ENCODE peak calls at places on chromosomes 13 and 19, in ten cellular contexts. A is uterus; U is fibroblast of pulmonary artery; Q is mesendoderm; K is A549; R is activated CD4-positive, alpha-beta memory T cell treated with anti-CD3 and anti-CD28 coated beads, Interleukin-2, amount 10 ng/mL, durations not matched to agents 7 days and 5 days; Y is lower leg skin; P is Daoy; H is left lung; W is amniotic stem cell. D is an unnamed sample.

GRCh38 chr13:52899206-52899605 is 50.8 kb upstream of the PCDH8 start:
- DNase-seq in U (no peak), P (no peak), H (no peak), K (no peak), Q (no peak), W (no peak), R (no peak), Y (no peak), A (no peak), D (no peak)

GRCh38 chr19:40266111-40266510 is 19.0 kb downstream of the AKT2 start:
- DNase-seq in P (no peak), R (no peak), H (peak), K (no peak), Q (no peak), Y (no peak), W (no peak), A (no peak), U (no peak), D (no peak)

GRCh38 chr19:45667620-45668341 is at the start of gene GIPR:
- DNase-seq in R (peak), H (peak), W (no peak), K (peak), U (no peak), P (peak), A (no peak), Y (peak), Q (peak), D (peak)

GRCh38 chr13:91805605-91806004 is 407.2 kb downstream of the GPC5 start:
- DNase-seq in Q (no peak), K (no peak), A (no peak), U (peak), R (no peak), W (no peak), H (no peak), Y (no peak), P (no peak), D (no peak)

GRCh38 chr13:98665638-98665995 is 86.9 kb downstream of the SLC15A1 start:
- DNase-seq in P (peak), A (no peak), Q (no peak), U (no peak), W (no peak), K (no peak), R (no peak), Y (no peak), H (no peak), D (no peak)

GRCh38 chr13:35961461-35962220 is 169.5 kb downstream of the DCLK1 start:
- DNase-seq in H (no peak), K (no peak), R (no peak), Q (no peak), A (no peak), P (no peak), W (no peak), Y (no peak), U (peak), D (no peak)

GRCh38 chr19:53947624-53948023 is 15.1 kb upstream of the CACNG8 start:
- DNase-seq in W (no peak), P (peak), U (peak), A (no peak), Q (peak), H (peak), R (no peak), Y (no peak), K (peak), D (no peak)

GRCh38 chr13:109156181-109156935 is 526.9 kb downstream of the MYO16 start:
- DNase-seq in H (peak), Y (no peak), K (no peak), W (peak), R (no peak), U (peak), Q (peak), A (no peak), P (peak), D (no peak)

GRCh38 chr19:13060233-13060963 is 42.3 kb downstream of the LYL1 start:
- DNase-seq in A (peak), K (no peak), P (peak), Y (no peak), W (no peak), H (no peak), U (peak), Q (no peak), R (no peak), D (peak)

GRCh38 chr13:112655898-112656297 is 33.9 kb upstream of the ATP11A start:
- DNase-seq in R (no peak), U (no peak), Y (no peak), P (no peak), Q (no peak), H (no peak), K (no peak), A (no peak), W (no peak), D (no peak)